ENCODE peak calls at places on chromosomes 2 and 18, in five cellular contexts. One of them, this sample, is unnamed.

GRCh38 chr2:110946892-110947291 is 173.8 kb upstream of the BCL2L11 start:
- DNase-seq in RWPE1: no peak
- DNase-seq in Karpas-422: no peak
- DNase-seq in colonic mucosa: no peak
- DNase-seq in small intestine: no peak
- DNase-seq in this sample: no peak

GRCh38 chr2:610465-610864 is 66.7 kb downstream of the TMEM18 start:
- DNase-seq in RWPE1: no peak
- DNase-seq in Karpas-422: no peak
- DNase-seq in colonic mucosa: no peak
- DNase-seq in small intestine: no peak
- DNase-seq in this sample: no peak

GRCh38 chr2:149819356-149819957 is 231.9 kb upstream of the MMADHC start:
- DNase-seq in RWPE1: no peak
- DNase-seq in Karpas-422: no peak
- DNase-seq in colonic mucosa: no peak
- DNase-seq in small intestine: no peak
- DNase-seq in this sample: no peak

GRCh38 chr2:100647709-100648108 is 84.9 kb downstream of the PDCL3 start:
- DNase-seq in RWPE1: no peak
- DNase-seq in Karpas-422: no peak
- DNase-seq in colonic mucosa: no peak
- DNase-seq in small intestine: no peak
- DNase-seq in this sample: no peak

GRCh38 chr2:237733677-237734300 is 64.8 kb upstream of the RBM44 start:
- DNase-seq in RWPE1: no peak
- DNase-seq in Karpas-422: no peak
- DNase-seq in colonic mucosa: no peak
- DNase-seq in small intestine: no peak
- DNase-seq in this sample: no peak

GRCh38 chr18:55306338-55306737 is 281.7 kb downstream of the TCF4 start:
- DNase-seq in RWPE1: no peak
- DNase-seq in Karpas-422: no peak
- DNase-seq in colonic mucosa: no peak
- DNase-seq in small intestine: no peak
- DNase-seq in this sample: no peak

GRCh38 chr2:85053802-85054201 is 79.4 kb upstream of the TCF7L1 start:
- DNase-seq in RWPE1: peak; percentile 61
- DNase-seq in Karpas-422: no peak
- DNase-seq in colonic mucosa: peak; percentile 69
- DNase-seq in small intestine: peak; percentile 82
- DNase-seq in this sample: no peak

GRCh38 chr18:77207540-77207939 is 42.1 kb upstream of the GALR1 start:
- DNase-seq in RWPE1: peak; percentile 20
- DNase-seq in Karpas-422: peak; percentile 87
- DNase-seq in colonic mucosa: peak; percentile 54
- DNase-seq in small intestine: peak; percentile 35
- DNase-seq in this sample: peak; percentile 27

GRCh38 chr18:74225193-74225840 is 66.4 kb downstream of the CYB5A start:
- DNase-seq in RWPE1: no peak
- DNase-seq in Karpas-422: no peak
- DNase-seq in colonic mucosa: no peak
- DNase-seq in small intestine: peak; percentile 99
- DNase-seq in this sample: no peak

GRCh38 chr2:11581797-11582525 is 48.1 kb downstream of the GREB1 start:
- DNase-seq in RWPE1: no peak
- DNase-seq in Karpas-422: no peak
- DNase-seq in colonic mucosa: no peak
- DNase-seq in small intestine: no peak
- DNase-seq in this sample: no peak

GRCh38 chr2:215396595-215397313 is 39.1 kb downstream of the FN1 start:
- DNase-seq in RWPE1: no peak
- DNase-seq in Karpas-422: no peak
- DNase-seq in colonic mucosa: no peak
- DNase-seq in small intestine: no peak
- DNase-seq in this sample: peak; percentile 63

GRCh38 chr2:25698752-25699151 is 25.4 kb upstream of the DTNB start:
- DNase-seq in RWPE1: peak; percentile 29
- DNase-seq in Karpas-422: no peak
- DNase-seq in colonic mucosa: no peak
- DNase-seq in small intestine: no peak
- DNase-seq in this sample: no peak

GRCh38 chr2:109339519-109339991 is 210.6 kb downstream of the SH3RF3 start:
- DNase-seq in RWPE1: no peak
- DNase-seq in Karpas-422: no peak
- DNase-seq in colonic mucosa: no peak
- DNase-seq in small intestine: no peak
- DNase-seq in this sample: peak; percentile 63

GRCh38 chr18:46502444-46502843 is 154.6 kb downstream of the LOXHD1 start:
- DNase-seq in RWPE1: peak; percentile 8
- DNase-seq in Karpas-422: peak; percentile 55
- DNase-seq in colonic mucosa: no peak
- DNase-seq in small intestine: no peak
- DNase-seq in this sample: no peak

GRCh38 chr2:22273853-22274252 is 1111.1 kb upstream of the KLHL29 start:
- DNase-seq in RWPE1: no peak
- DNase-seq in Karpas-422: no peak
- DNase-seq in colonic mucosa: no peak
- DNase-seq in small intestine: no peak
- DNase-seq in this sample: no peak

GRCh38 chr2:31055938-31056337 is 82.3 kb downstream of the GALNT14 start:
- DNase-seq in RWPE1: no peak
- DNase-seq in Karpas-422: no peak
- DNase-seq in colonic mucosa: no peak
- DNase-seq in small intestine: no peak
- DNase-seq in this sample: no peak

GRCh38 chr2:112839407-112840067 is 3.0 kb upstream of the IL1B start:
- DNase-seq in RWPE1: no peak
- DNase-seq in Karpas-422: peak; percentile 50
- DNase-seq in colonic mucosa: no peak
- DNase-seq in small intestine: no peak
- DNase-seq in this sample: no peak

GRCh38 chr2:150994041-150994440 is 267.6 kb downstream of the RBM43 start:
- DNase-seq in RWPE1: no peak
- DNase-seq in Karpas-422: no peak
- DNase-seq in colonic mucosa: no peak
- DNase-seq in small intestine: no peak
- DNase-seq in this sample: peak; percentile 20

GRCh38 chr2:227848146-227848545 is 23.3 kb upstream of the DAW1 start:
- DNase-seq in RWPE1: no peak
- DNase-seq in Karpas-422: no peak
- DNase-seq in colonic mucosa: no peak
- DNase-seq in small intestine: no peak
- DNase-seq in this sample: no peak
- H3K27ac ChIP-seq in RWPE1: no peak overlapping the region
- H3K27ac ChIP-seq in Karpas-422: no peak overlapping the region
- H3K27ac ChIP-seq in colonic mucosa: peak overlapping the region; percentile 20
- H3K27ac ChIP-seq in small intestine: no peak overlapping the region
- H3K27ac ChIP-seq in this sample: no peak overlapping the region

DNA sequence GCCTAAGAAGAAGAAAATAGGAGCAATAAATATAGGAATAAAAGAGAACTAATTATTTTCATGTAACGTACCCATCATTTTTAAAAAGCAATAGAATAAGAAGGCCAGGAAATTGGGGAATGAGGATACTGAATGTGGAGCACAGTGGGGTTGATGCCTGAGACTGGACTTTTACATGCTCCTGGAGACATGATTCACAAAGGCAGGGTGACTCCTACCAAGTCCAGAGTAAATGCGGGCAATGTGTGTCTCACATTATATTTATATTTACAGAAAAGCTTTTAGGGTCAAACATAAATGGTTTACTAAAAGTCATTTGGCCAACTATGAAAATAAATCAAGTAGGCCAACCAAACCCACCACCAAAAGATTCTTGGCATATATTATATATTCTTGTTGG is 87.9 kb upstream of the COL5A2 start:
- DNase-seq in RWPE1: no peak
- DNase-seq in Karpas-422: no peak
- DNase-seq in colonic mucosa: no peak
- DNase-seq in small intestine: no peak
- DNase-seq in this sample: no peak
- H3K27ac ChIP-seq in RWPE1: no peak overlapping the region
- H3K27ac ChIP-seq in Karpas-422: no peak overlapping the region
- H3K27ac ChIP-seq in colonic mucosa: no peak overlapping the region
- H3K27ac ChIP-seq in small intestine: no peak overlapping the region
- H3K27ac ChIP-seq in this sample: peak overlapping the region; percentile 55

GRCh38 chr2:39093208-39093898 is 27.5 kb downstream of the SOS1 start:
- DNase-seq in RWPE1: no peak
- DNase-seq in Karpas-422: no peak
- DNase-seq in colonic mucosa: no peak
- DNase-seq in small intestine: peak; percentile 89
- DNase-seq in this sample: no peak
- H3K27ac ChIP-seq in RWPE1: no peak overlapping the region
- H3K27ac ChIP-seq in Karpas-422: no peak overlapping the region
- H3K27ac ChIP-seq in colonic mucosa: peak overlapping the region; percentile 39
- H3K27ac ChIP-seq in small intestine: peak overlapping the region; percentile 32
- H3K27ac ChIP-seq in this sample: no peak overlapping the region

GRCh38 chr2:96333708-96334107 is 1.9 kb upstream of the NCAPH start:
- DNase-seq in RWPE1: no peak
- DNase-seq in Karpas-422: no peak
- DNase-seq in colonic mucosa: no peak
- DNase-seq in small intestine: no peak
- DNase-seq in this sample: no peak

GRCh38 chr2:96340493-96341414 is 5.2 kb downstream of the NCAPH start:
- DNase-seq in RWPE1: no peak
- DNase-seq in Karpas-422: no peak
- DNase-seq in colonic mucosa: no peak
- DNase-seq in small intestine: no peak
- DNase-seq in this sample: no peak

GRCh38 chr2:96336873-96337272 is 1.3 kb downstream of the NCAPH start:
- DNase-seq in RWPE1: no peak
- DNase-seq in Karpas-422: no peak
- DNase-seq in colonic mucosa: no peak
- DNase-seq in small intestine: no peak
- DNase-seq in this sample: no peak

GRCh38 chr2:96341641-96342040 is 6.1 kb downstream of the NCAPH start:
- DNase-seq in RWPE1: no peak
- DNase-seq in Karpas-422: no peak
- DNase-seq in colonic mucosa: no peak
- DNase-seq in small intestine: no peak
- DNase-seq in this sample: no peak

DNA sequence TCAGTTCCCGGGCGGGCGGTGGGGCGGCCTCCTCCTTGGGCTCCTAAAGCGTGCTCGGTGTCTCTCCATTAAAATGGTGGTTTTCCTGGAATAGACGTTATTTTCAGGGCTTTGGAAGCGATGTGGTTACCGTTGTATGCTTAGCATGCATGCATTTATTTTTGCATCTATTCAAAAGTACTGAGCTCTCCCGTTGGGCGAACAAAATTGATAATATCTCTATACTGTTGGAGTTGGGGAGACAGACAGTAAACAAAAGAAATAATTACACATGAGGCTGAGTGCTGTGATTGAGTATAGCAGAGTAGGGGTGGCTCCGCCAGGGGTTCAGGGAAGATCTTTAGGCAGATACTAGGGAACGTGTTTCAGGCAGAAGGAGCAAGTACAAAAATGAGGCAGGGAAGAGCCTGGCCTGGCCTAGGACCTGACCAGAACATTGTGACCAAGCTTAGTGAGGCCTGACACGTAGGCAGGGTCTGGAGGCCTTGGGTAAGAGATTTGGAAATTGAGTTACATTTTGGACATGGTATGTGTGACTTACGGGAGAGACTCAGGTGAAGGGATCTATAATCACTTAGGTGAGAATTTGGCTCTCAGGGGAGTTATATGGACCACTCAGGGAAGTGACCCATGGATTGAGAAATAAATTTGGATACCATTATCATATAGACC is 674 bp downstream of the NCAPH start:
- DNase-seq in RWPE1: no peak
- DNase-seq in Karpas-422: no peak
- DNase-seq in colonic mucosa: no peak
- DNase-seq in small intestine: no peak
- DNase-seq in this sample: no peak
- H3K27ac ChIP-seq in RWPE1: peak overlapping the region; percentile 92
- H3K27ac ChIP-seq in Karpas-422: peak overlapping the region; percentile 74
- H3K27ac ChIP-seq in colonic mucosa: peak overlapping the region; percentile 70
- H3K27ac ChIP-seq in small intestine: no peak overlapping the region
- H3K27ac ChIP-seq in this sample: no peak overlapping the region

DNA sequence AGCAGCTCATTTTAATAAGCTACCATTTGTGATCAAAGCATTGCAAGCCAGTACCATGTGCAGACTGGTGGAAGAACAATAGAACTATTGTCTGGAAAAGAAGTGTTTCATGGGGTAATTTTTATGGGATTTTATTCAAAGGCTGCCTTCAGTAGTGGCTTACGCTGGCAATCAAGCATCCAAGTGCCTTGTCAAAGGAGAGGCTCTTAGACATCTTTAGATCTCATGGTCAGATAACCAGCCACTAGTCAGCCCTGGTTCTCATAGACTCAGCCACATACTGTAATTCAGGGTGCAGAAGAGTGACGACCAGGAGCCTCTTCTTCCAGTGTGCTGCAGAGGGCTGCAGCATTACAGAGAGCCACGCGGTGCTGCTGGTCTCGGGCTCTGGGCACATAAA is 98.5 kb upstream of the NOSTRIN start:
- DNase-seq in RWPE1: no peak
- DNase-seq in Karpas-422: no peak
- DNase-seq in colonic mucosa: no peak
- DNase-seq in small intestine: no peak
- DNase-seq in this sample: no peak
- H3K27ac ChIP-seq in RWPE1: no peak overlapping the region
- H3K27ac ChIP-seq in Karpas-422: no peak overlapping the region
- H3K27ac ChIP-seq in colonic mucosa: no peak overlapping the region
- H3K27ac ChIP-seq in small intestine: peak overlapping the region; percentile 59
- H3K27ac ChIP-seq in this sample: no peak overlapping the region

DNA sequence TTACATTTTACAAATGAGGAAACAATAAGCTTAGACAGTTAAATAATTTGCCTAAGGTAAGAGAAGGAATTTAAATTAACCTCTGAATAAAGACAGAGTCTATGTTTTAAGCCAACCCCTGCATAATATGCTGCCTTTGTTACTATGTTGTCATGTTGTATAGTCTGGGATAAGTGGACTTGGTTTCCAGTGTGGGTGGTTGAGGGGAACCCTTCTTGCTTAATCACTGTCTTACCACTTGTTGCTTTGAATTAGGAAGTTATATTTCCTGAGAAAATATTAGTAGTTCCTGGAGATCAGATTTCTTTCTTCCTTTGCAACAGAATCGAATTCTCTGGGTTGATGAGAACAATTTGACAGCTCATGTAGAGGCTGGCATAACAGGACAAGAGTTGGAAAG is 52.6 kb downstream of the AGPS start:
- DNase-seq in RWPE1: no peak
- DNase-seq in Karpas-422: no peak
- DNase-seq in colonic mucosa: no peak
- DNase-seq in small intestine: no peak
- DNase-seq in this sample: no peak
- H3K27ac ChIP-seq in RWPE1: no peak overlapping the region
- H3K27ac ChIP-seq in Karpas-422: no peak overlapping the region
- H3K27ac ChIP-seq in colonic mucosa: no peak overlapping the region
- H3K27ac ChIP-seq in small intestine: no peak overlapping the region
- H3K27ac ChIP-seq in this sample: no peak overlapping the region